ENCODE peak calls at places on chromosomes 4 and X, in five cellular contexts. R is T-helper 1 cell, K is left colon, A is foreskin melanocyte, F is pancreas. J is an unnamed sample.

GRCh38 chr4:40555176-40555900 is 74.3 kb downstream of the RBM47 start:
- DNase-seq in A (no peak), R (no peak), K (no peak), F (no peak), J (no peak)

GRCh38 chrX:72102760-72103159 is 29.0 kb downstream of the RTL5 start:
- DNase-seq in F (no peak), R (no peak), K (no peak), A (no peak), J (no peak)

GRCh38 chr4:156970501-156971167 is 965 bp downstream of the PDGFC start:
- DNase-seq in K (peak), R (no peak), F (peak), A (peak), J (peak)

GRCh38 chrX:13123857-13124345 is 79.5 kb upstream of the FAM9C start:
- DNase-seq in R (peak), A (no peak), K (no peak), F (no peak), J (no peak)

GRCh38 chrX:17859609-17860178 is 1.4 kb downstream of the RAI2 start:
- DNase-seq in A (no peak), K (peak), F (peak), R (no peak), J (no peak)

GRCh38 chr4:138426751-138427150 is 184.6 kb upstream of the SLC7A11 start:
- DNase-seq in A (peak), R (no peak), F (no peak), K (no peak), J (no peak)

GRCh38 chr4:121876976-121877773 is 6.9 kb upstream of the BBS7 start:
- DNase-seq in R (no peak), A (no peak), F (no peak), K (no peak), J (no peak)

GRCh38 chr4:72383439-72383838 is 185.6 kb downstream of the ADAMTS3 start:
- DNase-seq in K (no peak), R (no peak), A (no peak), F (no peak), J (no peak)

GRCh38 chr4:7693237-7693608 is 246.4 kb downstream of the AFAP1 start:
- DNase-seq in A (no peak), F (no peak), K (no peak), R (no peak), J (no peak)

GRCh38 chrX:25442501-25442900 is 426.7 kb upstream of the ARX start:
- DNase-seq in K (no peak), F (no peak), A (no peak), R (no peak), J (peak)

GRCh38 chr4:3483471-3483921 is 20.4 kb downstream of the DOK7 start:
- DNase-seq in A (no peak), K (no peak), R (no peak), F (no peak), J (no peak)

GRCh38 chrX:153878285-153878779 is 7.6 kb downstream of the L1CAM start:
- DNase-seq in A (no peak), F (no peak), R (no peak), K (no peak), J (no peak)

GRCh38 chr4:149293233-149293632 is 522.4 kb downstream of the IQCM start:
- DNase-seq in R (no peak), K (no peak), A (no peak), F (no peak), J (no peak)

GRCh38 chr4:181685461-181685860 is 557.7 kb upstream of the TENM3 start:
- DNase-seq in R (no peak), K (no peak), A (no peak), F (no peak), J (no peak)

GRCh38 chr4:40327340-40327739 is 7.8 kb upstream of the CHRNA9 start:
- DNase-seq in F (peak), K (no peak), A (no peak), R (no peak), J (peak)

GRCh38 chr4:566035-566434 is 10.1 kb downstream of the TMEM271 start:
- DNase-seq in A (no peak), F (no peak), R (no peak), K (no peak), J (no peak)

GRCh38 chr4:7103599-7104365 is 35.9 kb upstream of the GRPEL1 start:
- DNase-seq in R (no peak), F (peak), A (no peak), K (peak), J (no peak)

GRCh38 chrX:10618911-10619310 is 1.5 kb downstream of the MID1 start:
- DNase-seq in R (no peak), A (no peak), F (no peak), K (no peak), J (no peak)

GRCh38 chrX:19889582-19890342 is 2.4 kb upstream of the SH3KBP1 start:
- DNase-seq in R (peak), K (no peak), F (no peak), A (no peak), J (no peak)

GRCh38 chr4:137909910-137910309 is 332.2 kb downstream of the SLC7A11 start:
- DNase-seq in R (no peak), F (peak), K (peak), A (no peak), J (no peak)

GRCh38 chr4:7391637-7392437 is 42.9 kb downstream of the PSAPL1 start:
- DNase-seq in R (no peak), K (no peak), A (no peak), F (peak), J (no peak)

J was measured in pons.